ENCODE peak calls at places on chromosome 4, in six cellular contexts. B, V, M, U, C and Z are unnamed samples.

GRCh38 chr4:138492178-138492577 is 250.0 kb upstream of the SLC7A11 start:
- DNase-seq in B (no peak), C (no peak), M (no peak), V (no peak), U (no peak), Z (no peak)

GRCh38 chr4:102439835-102440234 is 61.3 kb upstream of the NFKB1 start:
- DNase-seq in U (peak), V (peak), M (peak), B (no peak), C (no peak), Z (no peak)

GRCh38 chr4:136319789-136320470 is 1212.4 kb downstream of the PCDH18 start:
- DNase-seq in M (peak), U (no peak), B (no peak), V (peak), C (peak), Z (peak)

GRCh38 chr4:53022162-53023100 is 160.3 kb downstream of the RASL11B start:
- DNase-seq in B (no peak), U (no peak), V (no peak), M (no peak), C (no peak), Z (peak)

GRCh38 chr4:185165605-185166063 is 22.6 kb downstream of the SLC25A4 start:
- DNase-seq in C (peak), M (peak), V (peak), U (peak), B (no peak), Z (no peak)

GRCh38 chr4:23232987-23233386 is 540.2 kb downstream of the GBA3 start:
- DNase-seq in B (no peak), M (peak), C (no peak), V (no peak), U (peak), Z (no peak)

GRCh38 chr4:8582016-8582415 is 1.8 kb downstream of the GPR78 start:
- DNase-seq in U (no peak), V (no peak), C (no peak), B (no peak), M (no peak), Z (no peak)

GRCh38 chr4:8938623-8939022 is 67.0 kb upstream of the HMX1 start:
- DNase-seq in M (no peak), U (no peak), C (no peak), B (no peak), V (no peak), Z (no peak)

GRCh38 chr4:48247142-48247877 is 22.3 kb downstream of the TEC start:
- DNase-seq in U (peak), V (no peak), B (no peak), C (no peak), M (no peak), Z (no peak)

GRCh38 chr4:15725608-15726007 is 22.7 kb downstream of the BST1 start:
- DNase-seq in C (no peak), U (peak), B (no peak), M (no peak), V (no peak), Z (no peak)

GRCh38 chr4:122882830-122883229 is 39.6 kb downstream of the NUDT6 start:
- DNase-seq in M (no peak), B (no peak), U (no peak), C (no peak), V (no peak), Z (no peak)

GRCh38 chr4:5470318-5470889 is 238.0 kb downstream of the EVC2 start:
- DNase-seq in U (no peak), B (no peak), M (no peak), C (no peak), V (no peak), Z (no peak)

GRCh38 chr4:113103556-113103955 is 54.1 kb downstream of the ANK2 start:
- DNase-seq in V (no peak), U (no peak), C (no peak), M (no peak), B (no peak), Z (no peak)

GRCh38 chr4:113109106-113109740 is 59.8 kb downstream of the ANK2 start:
- DNase-seq in B (no peak), M (no peak), C (no peak), U (no peak), V (no peak), Z (no peak)

GRCh38 chr4:113101669-113102068 is 52.2 kb downstream of the ANK2 start:
- DNase-seq in U (peak), C (no peak), V (peak), M (no peak), B (no peak), Z (no peak)

GRCh38 chr4:113106076-113106475 is 56.6 kb downstream of the ANK2 start:
- DNase-seq in M (peak), C (peak), B (no peak), V (peak), U (peak), Z (peak)
- TF ChIP-seq CTCF in M (peak), C (peak), B (no peak), V (peak), U (peak), Z (peak)

DNA sequence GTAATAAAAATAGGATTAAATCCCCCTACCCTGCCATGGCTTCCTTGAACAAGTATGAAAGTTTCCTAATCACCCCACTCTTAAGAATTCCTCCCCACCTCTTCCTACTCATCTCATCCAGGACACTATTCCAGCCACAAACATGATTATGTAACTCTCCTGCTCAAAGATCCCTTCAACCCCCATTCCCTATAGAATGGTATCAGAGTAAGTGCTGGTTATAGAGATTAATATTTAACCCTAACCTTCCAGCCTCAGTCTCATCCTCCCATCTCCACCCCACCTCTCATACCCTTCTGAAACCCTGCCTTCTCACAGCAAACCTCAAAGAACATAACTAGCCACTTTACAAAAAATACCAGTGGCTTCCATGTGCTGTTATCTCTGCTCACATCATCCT is 155.1 kb downstream of the PPP3CA start:
- DNase-seq in B (no peak), M (no peak), U (peak), C (no peak), V (no peak), Z (no peak)
- H3K4me3 ChIP-seq in B (no peak), M (no peak), U (no peak), C (no peak), V (no peak), Z (no peak)

GRCh38 chr4:76108467-76109181 is 34.1 kb downstream of the ART3 start:
- DNase-seq in M (peak), V (no peak), C (no peak), U (peak), B (no peak), Z (no peak)
- TF ChIP-seq CTCF in M (peak), V (peak), C (no peak), U (no peak), B (no peak), Z (peak)

GRCh38 chr4:176788971-176789370 is 3.8 kb downstream of the VEGFC start:
- DNase-seq in C (no peak), M (no peak), V (no peak), U (no peak), B (no peak), Z (no peak)

GRCh38 chr4:176788248-176788647 is 4.5 kb downstream of the VEGFC start:
- DNase-seq in M (no peak), C (no peak), U (no peak), B (no peak), V (no peak), Z (no peak)

GRCh38 chr4:176791591-176792347 is 953 bp downstream of the VEGFC start:
- DNase-seq in U (peak), M (peak), B (no peak), V (no peak), C (no peak), Z (peak)

GRCh38 chr4:176790398-176790797 is 2.3 kb downstream of the VEGFC start:
- DNase-seq in V (no peak), B (no peak), C (no peak), M (no peak), U (no peak), Z (no peak)

DNA sequence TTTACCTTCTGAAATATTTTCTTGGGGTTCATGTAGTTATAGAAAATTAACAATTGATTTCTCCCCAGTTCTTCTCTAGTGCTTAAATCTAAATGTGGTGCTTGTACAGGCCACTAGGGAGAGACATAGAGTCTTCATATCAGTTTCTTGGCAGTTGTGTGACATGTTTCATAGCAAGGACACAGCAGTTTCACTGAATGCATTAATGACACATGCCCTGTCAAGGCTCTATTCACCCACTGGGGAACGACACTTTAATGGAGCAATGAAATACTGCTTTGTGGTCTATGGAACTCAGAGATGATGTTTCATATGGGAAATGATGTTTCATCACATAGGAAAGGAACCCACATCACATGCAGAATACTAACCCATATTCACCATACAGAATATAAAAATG is 2.8 kb downstream of the VEGFC start:
- DNase-seq in U (peak), V (peak), B (no peak), M (peak), C (no peak), Z (no peak)
- H3K4me3 ChIP-seq in U (no peak), V (peak), B (no peak), M (peak), C (peak), Z (no peak)

GRCh38 chr4:121050251-121050650 is 22.1 kb downstream of the NDNF start:
- DNase-seq in B (no peak), C (no peak), V (no peak), M (no peak), U (no peak), Z (no peak)
- TF ChIP-seq CTCF in B (no peak), C (peak), V (peak), M (peak), U (peak), Z (peak)

GRCh38 chr4:3037957-3038451 is 36.3 kb downstream of the HTT-AS start:
- DNase-seq in B (no peak), C (no peak), V (no peak), U (peak), M (no peak), Z (no peak)
- H3K4me3 ChIP-seq in B (no peak), C (no peak), V (no peak), U (no peak), M (no peak), Z (no peak)

DNA sequence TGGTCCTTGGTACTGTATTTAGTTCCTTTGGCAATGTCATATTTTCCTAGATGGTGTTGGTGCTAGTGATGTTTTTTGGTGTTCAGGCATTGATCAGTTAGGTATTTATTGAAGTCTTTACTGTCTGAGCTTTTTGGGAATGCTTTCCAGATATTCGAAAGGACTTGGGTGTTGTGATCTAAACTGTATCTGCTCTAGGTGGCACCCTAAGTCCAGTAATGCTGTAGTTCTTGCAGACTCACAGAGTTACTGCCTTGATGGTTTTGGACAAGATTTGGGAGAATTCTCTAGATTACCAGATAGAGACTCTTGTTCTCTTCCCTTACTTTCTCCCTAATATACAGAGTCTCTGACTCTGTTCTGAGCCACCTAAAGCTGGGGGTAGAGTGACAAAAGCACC is 513.6 kb upstream of the PITX2 start:
- DNase-seq in V (peak), B (no peak), M (no peak), U (peak), C (no peak), Z (no peak)
- TF ChIP-seq CTCF in V (peak), B (no peak), M (no peak), U (no peak), C (peak), Z (no peak)